ENCODE peak calls at places on chromosomes 2 and 18, in five cellular contexts. One of them, this sample, is unnamed.

GRCh38 chr2:168633200-168633599 is 169.2 kb upstream of the NOSTRIN start:
- DNase-seq in A549: no peak
- DNase-seq in HFF-Myc: no peak
- DNase-seq in OCI-LY7: no peak
- DNase-seq in CD4-positive, alpha-beta T cell: no peak
- DNase-seq in this sample: no peak

GRCh38 chr2:20723543-20723942 is 56.6 kb downstream of the GDF7 start:
- DNase-seq in A549: no peak
- DNase-seq in HFF-Myc: no peak
- DNase-seq in OCI-LY7: no peak
- DNase-seq in CD4-positive, alpha-beta T cell: no peak
- DNase-seq in this sample: no peak

GRCh38 chr18:5895300-5895885 is at the start of gene TMEM200C:
- DNase-seq in CD4-positive, alpha-beta T cell: no peak
- DNase-seq in OCI-LY7: no peak
- DNase-seq in A549: no peak
- DNase-seq in HFF-Myc: no peak
- DNase-seq in this sample: no peak

GRCh38 chr2:234147335-234147861 is 96.9 kb downstream of the SPP2 start:
- DNase-seq in HFF-Myc: no peak
- DNase-seq in OCI-LY7: peak; percentile 47
- DNase-seq in A549: no peak
- DNase-seq in CD4-positive, alpha-beta T cell: no peak
- DNase-seq in this sample: no peak

GRCh38 chr2:26251893-26252292 is 7.2 kb downstream of the HADHB start:
- DNase-seq in CD4-positive, alpha-beta T cell: no peak
- DNase-seq in A549: no peak
- DNase-seq in OCI-LY7: no peak
- DNase-seq in HFF-Myc: no peak
- DNase-seq in this sample: no peak

GRCh38 chr2:55968931-55969330 is 45.3 kb upstream of the EFEMP1 start:
- DNase-seq in OCI-LY7: no peak
- DNase-seq in CD4-positive, alpha-beta T cell: no peak
- DNase-seq in A549: no peak
- DNase-seq in HFF-Myc: no peak
- DNase-seq in this sample: no peak

GRCh38 chr2:241412144-241412543 is 56.1 kb downstream of the FARP2 start:
- DNase-seq in A549: peak; percentile 12
- DNase-seq in CD4-positive, alpha-beta T cell: no peak
- DNase-seq in HFF-Myc: peak; percentile 70
- DNase-seq in OCI-LY7: no peak
- DNase-seq in this sample: peak; percentile 27

GRCh38 chr2:193103064-193103463 is 908.3 kb upstream of the TMEFF2 start:
- DNase-seq in A549: peak; percentile 24
- DNase-seq in HFF-Myc: no peak
- DNase-seq in OCI-LY7: no peak
- DNase-seq in CD4-positive, alpha-beta T cell: no peak
- DNase-seq in this sample: no peak

DNA sequence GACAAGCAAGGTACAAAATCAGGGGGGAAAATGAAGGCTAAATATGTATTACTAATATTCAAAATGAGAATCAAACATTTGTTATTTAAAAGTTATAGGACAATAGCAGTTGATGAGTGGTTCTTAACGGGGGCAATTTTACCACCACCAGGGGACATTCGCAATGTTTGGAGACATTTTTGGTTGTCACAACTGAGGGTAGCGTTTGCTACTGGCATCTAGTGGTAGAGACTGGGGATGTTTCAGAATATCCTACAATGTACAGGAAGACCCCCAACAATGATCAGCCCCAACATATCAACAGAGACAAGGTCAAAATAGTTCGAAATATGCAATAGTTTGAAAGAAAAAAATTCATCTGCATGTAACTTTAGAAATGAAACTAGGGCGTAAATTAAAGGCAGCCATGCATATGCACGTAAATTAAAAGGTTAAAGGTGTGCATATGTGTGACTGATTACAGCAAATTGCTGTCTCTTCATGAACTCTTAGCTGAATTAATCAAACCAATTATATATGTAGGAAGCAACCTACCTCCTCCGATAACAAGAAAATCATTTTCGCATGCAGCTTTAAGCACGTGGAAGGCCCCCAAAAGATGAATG is 61.2 kb upstream of the CUL3 start:
- DNase-seq in A549: peak; percentile 36
- DNase-seq in HFF-Myc: peak; percentile 7
- DNase-seq in CD4-positive, alpha-beta T cell: no peak
- DNase-seq in OCI-LY7: peak; percentile 85
- DNase-seq in this sample: no peak
- TF ChIP-seq CTCF in A549: peak; percentile 72
- TF ChIP-seq CTCF in HFF-Myc: peak; percentile 73
- TF ChIP-seq CTCF in CD4-positive, alpha-beta T cell: peak; percentile 68
- TF ChIP-seq CTCF in OCI-LY7: peak; percentile 99
- TF ChIP-seq CTCF in this sample: peak; percentile 64

GRCh38 chr2:158717366-158718195 is 77.5 kb upstream of the DAPL1 start:
- DNase-seq in CD4-positive, alpha-beta T cell: no peak
- DNase-seq in OCI-LY7: no peak
- DNase-seq in HFF-Myc: no peak
- DNase-seq in A549: no peak
- DNase-seq in this sample: no peak
- TF ChIP-seq CTCF in CD4-positive, alpha-beta T cell: no peak
- TF ChIP-seq CTCF in OCI-LY7: no peak
- TF ChIP-seq CTCF in HFF-Myc: no peak
- TF ChIP-seq CTCF in A549: no peak
- TF ChIP-seq CTCF in this sample: no peak

GRCh38 chr2:60318544-60318943 is 234.9 kb downstream of the BCL11A start:
- DNase-seq in A549: no peak
- DNase-seq in OCI-LY7: peak; percentile 60
- DNase-seq in CD4-positive, alpha-beta T cell: no peak
- DNase-seq in HFF-Myc: no peak
- DNase-seq in this sample: no peak
- TF ChIP-seq CTCF in A549: no peak
- TF ChIP-seq CTCF in OCI-LY7: peak; percentile 40
- TF ChIP-seq CTCF in CD4-positive, alpha-beta T cell: no peak
- TF ChIP-seq CTCF in HFF-Myc: no peak
- TF ChIP-seq CTCF in this sample: no peak

DNA sequence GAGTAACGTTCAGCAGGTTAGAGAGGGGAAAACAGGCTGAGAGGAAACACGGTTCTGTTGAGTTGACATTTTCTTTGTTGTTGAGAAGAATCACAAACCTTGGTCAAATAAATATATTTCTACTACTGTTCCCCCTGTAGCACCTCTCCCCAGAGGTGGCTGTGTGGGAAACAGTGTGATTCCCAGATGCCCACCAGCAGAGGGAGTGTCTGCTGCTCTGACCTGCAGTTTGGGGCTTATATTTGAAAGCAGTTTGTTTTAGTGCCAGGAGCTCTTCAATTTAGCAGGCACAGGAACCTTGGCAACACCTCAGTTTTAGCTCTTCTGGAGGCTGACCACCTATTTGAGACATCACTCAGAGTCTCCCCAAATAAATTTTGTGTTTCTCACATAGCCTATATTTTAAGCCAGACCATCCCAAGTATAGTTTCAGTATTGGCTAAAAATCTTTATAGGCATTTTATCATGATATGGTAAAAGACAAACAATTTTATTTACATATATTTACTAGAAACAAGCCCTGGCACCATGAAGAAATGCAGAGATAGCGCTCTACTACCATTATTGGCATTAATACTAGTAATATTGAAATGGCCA is 75.7 kb downstream of the PIK3C3 start:
- DNase-seq in OCI-LY7: peak; percentile 0
- DNase-seq in A549: peak; percentile 13
- DNase-seq in CD4-positive, alpha-beta T cell: no peak
- DNase-seq in HFF-Myc: peak; percentile 2
- DNase-seq in this sample: no peak
- TF ChIP-seq CTCF in OCI-LY7: peak; percentile 47
- TF ChIP-seq CTCF in A549: peak; percentile 40
- TF ChIP-seq CTCF in CD4-positive, alpha-beta T cell: peak; percentile 14
- TF ChIP-seq CTCF in HFF-Myc: peak; percentile 82
- TF ChIP-seq CTCF in this sample: peak; percentile 63

GRCh38 chr18:79828258-79828657 is 30.5 kb downstream of the KCNG2 start:
- DNase-seq in A549: no peak
- DNase-seq in OCI-LY7: no peak
- DNase-seq in CD4-positive, alpha-beta T cell: no peak
- DNase-seq in HFF-Myc: no peak
- DNase-seq in this sample: no peak
- TF ChIP-seq CTCF in A549: no peak
- TF ChIP-seq CTCF in OCI-LY7: no peak
- TF ChIP-seq CTCF in CD4-positive, alpha-beta T cell: no peak
- TF ChIP-seq CTCF in HFF-Myc: no peak
- TF ChIP-seq CTCF in this sample: no peak

GRCh38 chr2:73851274-73851673 is 22.5 kb downstream of the STAMBP start:
- DNase-seq in A549: peak; percentile 61
- DNase-seq in HFF-Myc: no peak
- DNase-seq in OCI-LY7: peak; percentile 30
- DNase-seq in CD4-positive, alpha-beta T cell: no peak
- DNase-seq in this sample: no peak
- TF ChIP-seq CTCF in A549: peak; percentile 27
- TF ChIP-seq CTCF in HFF-Myc: peak; percentile 28
- TF ChIP-seq CTCF in OCI-LY7: peak; percentile 70
- TF ChIP-seq CTCF in CD4-positive, alpha-beta T cell: peak; percentile 19
- TF ChIP-seq CTCF in this sample: no peak